ENCODE peak calls at places on chromosomes 1 and 21, in five cellular contexts. One of them, this sample, is unnamed.

GRCh38 chr1:21639594-21640041 is 29.5 kb downstream of the RAP1GAP start:
- DNase-seq in HS-27A: no peak
- DNase-seq in activated naive CD4-positive, alpha-beta T cell treated with anti-CD3 and anti-CD28 coated beads, Interleukin-2, amount 10 ng/mL, durations not matched to agents 7 days and 5 days: no peak
- DNase-seq in activated CD4-positive, CD25-positive, alpha-beta regulatory T cell: no peak
- DNase-seq in NAMALWA: no peak
- DNase-seq in this sample: no peak

GRCh38 chr1:8409107-8409506 is 91.2 kb downstream of the SLC45A1 start:
- DNase-seq in HS-27A: no peak
- DNase-seq in activated naive CD4-positive, alpha-beta T cell treated with anti-CD3 and anti-CD28 coated beads, Interleukin-2, amount 10 ng/mL, durations not matched to agents 7 days and 5 days: no peak
- DNase-seq in activated CD4-positive, CD25-positive, alpha-beta regulatory T cell: no peak
- DNase-seq in NAMALWA: peak
- DNase-seq in this sample: no peak

GRCh38 chr1:218985424-218985823 is 188.3 kb upstream of the LYPLAL1 start:
- DNase-seq in HS-27A: no peak
- DNase-seq in activated naive CD4-positive, alpha-beta T cell treated with anti-CD3 and anti-CD28 coated beads, Interleukin-2, amount 10 ng/mL, durations not matched to agents 7 days and 5 days: no peak
- DNase-seq in activated CD4-positive, CD25-positive, alpha-beta regulatory T cell: no peak
- DNase-seq in NAMALWA: no peak
- DNase-seq in this sample: no peak

GRCh38 chr1:182702826-182703524 is 18.6 kb upstream of the RGS8 start:
- DNase-seq in HS-27A: no peak
- DNase-seq in activated naive CD4-positive, alpha-beta T cell treated with anti-CD3 and anti-CD28 coated beads, Interleukin-2, amount 10 ng/mL, durations not matched to agents 7 days and 5 days: no peak
- DNase-seq in activated CD4-positive, CD25-positive, alpha-beta regulatory T cell: no peak
- DNase-seq in NAMALWA: no peak
- DNase-seq in this sample: no peak

GRCh38 chr1:5975133-5975880 is 16.9 kb downstream of the NPHP4 start:
- DNase-seq in HS-27A: no peak
- DNase-seq in activated naive CD4-positive, alpha-beta T cell treated with anti-CD3 and anti-CD28 coated beads, Interleukin-2, amount 10 ng/mL, durations not matched to agents 7 days and 5 days: peak
- DNase-seq in activated CD4-positive, CD25-positive, alpha-beta regulatory T cell: peak
- DNase-seq in NAMALWA: peak
- DNase-seq in this sample: peak

GRCh38 chr1:65072845-65073244 is 75.2 kb upstream of the AK4 start:
- DNase-seq in HS-27A: no peak
- DNase-seq in activated naive CD4-positive, alpha-beta T cell treated with anti-CD3 and anti-CD28 coated beads, Interleukin-2, amount 10 ng/mL, durations not matched to agents 7 days and 5 days: no peak
- DNase-seq in activated CD4-positive, CD25-positive, alpha-beta regulatory T cell: no peak
- DNase-seq in NAMALWA: no peak
- DNase-seq in this sample: no peak

GRCh38 chr1:114347431-114348209 is 163.4 kb downstream of the TRIM33 start:
- DNase-seq in HS-27A: no peak
- DNase-seq in activated naive CD4-positive, alpha-beta T cell treated with anti-CD3 and anti-CD28 coated beads, Interleukin-2, amount 10 ng/mL, durations not matched to agents 7 days and 5 days: no peak
- DNase-seq in activated CD4-positive, CD25-positive, alpha-beta regulatory T cell: no peak
- DNase-seq in NAMALWA: no peak
- DNase-seq in this sample: no peak

GRCh38 chr1:221688488-221688843 is 53.4 kb downstream of the DUSP10 start:
- DNase-seq in HS-27A: no peak
- DNase-seq in activated naive CD4-positive, alpha-beta T cell treated with anti-CD3 and anti-CD28 coated beads, Interleukin-2, amount 10 ng/mL, durations not matched to agents 7 days and 5 days: no peak
- DNase-seq in activated CD4-positive, CD25-positive, alpha-beta regulatory T cell: no peak
- DNase-seq in NAMALWA: no peak
- DNase-seq in this sample: no peak

GRCh38 chr1:109547412-109548320 is 749 bp upstream of the GNAI3 start:
- DNase-seq in HS-27A: peak
- DNase-seq in activated naive CD4-positive, alpha-beta T cell treated with anti-CD3 and anti-CD28 coated beads, Interleukin-2, amount 10 ng/mL, durations not matched to agents 7 days and 5 days: peak
- DNase-seq in activated CD4-positive, CD25-positive, alpha-beta regulatory T cell: no peak
- DNase-seq in NAMALWA: peak
- DNase-seq in this sample: no peak

GRCh38 chr1:40808444-40808843 is 24.9 kb downstream of the KCNQ4 start:
- DNase-seq in HS-27A: no peak
- DNase-seq in activated naive CD4-positive, alpha-beta T cell treated with anti-CD3 and anti-CD28 coated beads, Interleukin-2, amount 10 ng/mL, durations not matched to agents 7 days and 5 days: no peak
- DNase-seq in activated CD4-positive, CD25-positive, alpha-beta regulatory T cell: no peak
- DNase-seq in NAMALWA: no peak
- DNase-seq in this sample: no peak

GRCh38 chr1:51708911-51709760 is 92.2 kb downstream of the OSBPL9 start:
- DNase-seq in HS-27A: no peak
- DNase-seq in activated naive CD4-positive, alpha-beta T cell treated with anti-CD3 and anti-CD28 coated beads, Interleukin-2, amount 10 ng/mL, durations not matched to agents 7 days and 5 days: no peak
- DNase-seq in activated CD4-positive, CD25-positive, alpha-beta regulatory T cell: no peak
- DNase-seq in NAMALWA: no peak
- DNase-seq in this sample: no peak

GRCh38 chr1:243916160-243916559 is 66.1 kb upstream of the AKT3 start:
- DNase-seq in HS-27A: no peak
- DNase-seq in activated naive CD4-positive, alpha-beta T cell treated with anti-CD3 and anti-CD28 coated beads, Interleukin-2, amount 10 ng/mL, durations not matched to agents 7 days and 5 days: no peak
- DNase-seq in activated CD4-positive, CD25-positive, alpha-beta regulatory T cell: no peak
- DNase-seq in NAMALWA: no peak
- DNase-seq in this sample: no peak

GRCh38 chr1:195590649-195591048 is 1017.6 kb downstream of the KCNT2 start:
- DNase-seq in HS-27A: no peak
- DNase-seq in activated naive CD4-positive, alpha-beta T cell treated with anti-CD3 and anti-CD28 coated beads, Interleukin-2, amount 10 ng/mL, durations not matched to agents 7 days and 5 days: no peak
- DNase-seq in activated CD4-positive, CD25-positive, alpha-beta regulatory T cell: no peak
- DNase-seq in NAMALWA: no peak
- DNase-seq in this sample: no peak

GRCh38 chr21:33492571-33492970 is 1.1 kb upstream of the DNAJC28 start:
- DNase-seq in HS-27A: no peak
- DNase-seq in activated naive CD4-positive, alpha-beta T cell treated with anti-CD3 and anti-CD28 coated beads, Interleukin-2, amount 10 ng/mL, durations not matched to agents 7 days and 5 days: no peak
- DNase-seq in activated CD4-positive, CD25-positive, alpha-beta regulatory T cell: no peak
- DNase-seq in NAMALWA: no peak
- DNase-seq in this sample: no peak

GRCh38 chr21:46196733-46197132 is 12.5 kb upstream of the SPATC1L start:
- DNase-seq in HS-27A: no peak
- DNase-seq in activated naive CD4-positive, alpha-beta T cell treated with anti-CD3 and anti-CD28 coated beads, Interleukin-2, amount 10 ng/mL, durations not matched to agents 7 days and 5 days: no peak
- DNase-seq in activated CD4-positive, CD25-positive, alpha-beta regulatory T cell: no peak
- DNase-seq in NAMALWA: no peak
- DNase-seq in this sample: no peak

GRCh38 chr1:96309783-96310182 is 411.8 kb upstream of the PTBP2 start:
- DNase-seq in HS-27A: no peak
- DNase-seq in activated naive CD4-positive, alpha-beta T cell treated with anti-CD3 and anti-CD28 coated beads, Interleukin-2, amount 10 ng/mL, durations not matched to agents 7 days and 5 days: no peak
- DNase-seq in activated CD4-positive, CD25-positive, alpha-beta regulatory T cell: no peak
- DNase-seq in NAMALWA: no peak
- DNase-seq in this sample: no peak

GRCh38 chr1:9275567-9276034 is 17.1 kb upstream of the SPSB1 start:
- DNase-seq in HS-27A: peak
- DNase-seq in activated naive CD4-positive, alpha-beta T cell treated with anti-CD3 and anti-CD28 coated beads, Interleukin-2, amount 10 ng/mL, durations not matched to agents 7 days and 5 days: peak
- DNase-seq in activated CD4-positive, CD25-positive, alpha-beta regulatory T cell: peak
- DNase-seq in NAMALWA: no peak
- DNase-seq in this sample: peak

GRCh38 chr1:200911361-200911760 is 16.7 kb downstream of the INAVA start:
- DNase-seq in HS-27A: no peak
- DNase-seq in activated naive CD4-positive, alpha-beta T cell treated with anti-CD3 and anti-CD28 coated beads, Interleukin-2, amount 10 ng/mL, durations not matched to agents 7 days and 5 days: no peak
- DNase-seq in activated CD4-positive, CD25-positive, alpha-beta regulatory T cell: no peak
- DNase-seq in NAMALWA: no peak
- DNase-seq in this sample: no peak

GRCh38 chr1:51359860-51360259 is 29.5 kb upstream of the TTC39A start:
- DNase-seq in HS-27A: no peak
- DNase-seq in activated naive CD4-positive, alpha-beta T cell treated with anti-CD3 and anti-CD28 coated beads, Interleukin-2, amount 10 ng/mL, durations not matched to agents 7 days and 5 days: no peak
- DNase-seq in activated CD4-positive, CD25-positive, alpha-beta regulatory T cell: no peak
- DNase-seq in NAMALWA: no peak
- DNase-seq in this sample: no peak